ENCODE peak calls at places on chromosomes 16 and 17, in four cellular contexts. P is hepatocyte, B is A549, N is suprapubic skin. G is an unnamed sample.

GRCh38 chr17:1485748-1486376 is 6.6 kb downstream of the MYO1C start:
- DNase-seq in P (peak), B (peak), N (peak), G (peak)

GRCh38 chr16:56828641-56829040 is 36.4 kb upstream of the SLC12A3 start:
- DNase-seq in B (no peak), P (no peak), N (no peak), G (no peak)

GRCh38 chr17:36972186-36972686 is 23.5 kb downstream of the AATF start:
- DNase-seq in B (no peak), N (no peak), P (no peak), G (no peak)

GRCh38 chr16:74480150-74481029 is 59.1 kb upstream of the CLEC18B start:
- DNase-seq in B (peak), P (peak), N (peak), G (peak)

GRCh38 chr17:77889135-77889505 is 69.4 kb upstream of the TNRC6C start:
- DNase-seq in P (no peak), B (no peak), N (peak), G (no peak)

GRCh38 chr16:30069575-30070462 is 4.3 kb downstream of the ALDOA start:
- DNase-seq in B (no peak), P (no peak), N (no peak), G (no peak)

GRCh38 chr17:1009411-1010085 is 12.6 kb downstream of the TIMM22 start:
- DNase-seq in B (no peak), N (no peak), P (no peak), G (no peak)

GRCh38 chr17:75539969-75540729 is 14.7 kb downstream of the LLGL2 start:
- DNase-seq in N (no peak), B (no peak), P (no peak), G (no peak)

GRCh38 chr16:84794626-84795025 is 25.2 kb upstream of the CRISPLD2 start:
- DNase-seq in N (no peak), B (no peak), P (no peak), G (no peak)

GRCh38 chr16:66224636-66225035 is 141.9 kb upstream of the CDH5 start:
- DNase-seq in N (no peak), B (no peak), P (no peak), G (no peak)

GRCh38 chr16:30896890-30897730 is 696 bp downstream of the CTF1 start:
- DNase-seq in N (peak), B (peak), P (peak), G (peak)

GRCh38 chr16:86614699-86615098 is 36.4 kb downstream of the FOXL1 start:
- DNase-seq in P (no peak), B (no peak), N (no peak), G (no peak)

GRCh38 chr16:27547134-27547533 is 2.6 kb downstream of the GTF3C1 start:
- DNase-seq in N (no peak), B (no peak), P (peak), G (no peak)

GRCh38 chr17:13787636-13788035 is 185.9 kb upstream of the HS3ST3A1 start:
- DNase-seq in B (no peak), N (no peak), P (no peak), G (no peak)

GRCh38 chr17:75642221-75643032 is 9.2 kb downstream of the SMIM5 start:
- DNase-seq in B (no peak), P (no peak), N (no peak), G (no peak)

GRCh38 chr16:69848635-69849545 is 86.8 kb downstream of the WWP2 start:
- DNase-seq in B (no peak), P (peak), N (peak), G (peak)

GRCh38 chr17:45261577-45262515 is at the start of gene SPATA32:
- DNase-seq in N (no peak), P (peak), B (no peak), G (no peak)

GRCh38 chr17:45264988-45265387 is 3.1 kb upstream of the SPATA32 start:
- DNase-seq in B (no peak), P (no peak), N (peak), G (no peak)

GRCh38 chr17:45264430-45264829 is 2.5 kb upstream of the SPATA32 start:
- DNase-seq in N (peak), P (no peak), B (no peak), G (no peak)

GRCh38 chr17:45263477-45263860 is 1.6 kb upstream of the SPATA32 start:
- DNase-seq in P (no peak), N (peak), B (no peak), G (no peak)

DNA sequence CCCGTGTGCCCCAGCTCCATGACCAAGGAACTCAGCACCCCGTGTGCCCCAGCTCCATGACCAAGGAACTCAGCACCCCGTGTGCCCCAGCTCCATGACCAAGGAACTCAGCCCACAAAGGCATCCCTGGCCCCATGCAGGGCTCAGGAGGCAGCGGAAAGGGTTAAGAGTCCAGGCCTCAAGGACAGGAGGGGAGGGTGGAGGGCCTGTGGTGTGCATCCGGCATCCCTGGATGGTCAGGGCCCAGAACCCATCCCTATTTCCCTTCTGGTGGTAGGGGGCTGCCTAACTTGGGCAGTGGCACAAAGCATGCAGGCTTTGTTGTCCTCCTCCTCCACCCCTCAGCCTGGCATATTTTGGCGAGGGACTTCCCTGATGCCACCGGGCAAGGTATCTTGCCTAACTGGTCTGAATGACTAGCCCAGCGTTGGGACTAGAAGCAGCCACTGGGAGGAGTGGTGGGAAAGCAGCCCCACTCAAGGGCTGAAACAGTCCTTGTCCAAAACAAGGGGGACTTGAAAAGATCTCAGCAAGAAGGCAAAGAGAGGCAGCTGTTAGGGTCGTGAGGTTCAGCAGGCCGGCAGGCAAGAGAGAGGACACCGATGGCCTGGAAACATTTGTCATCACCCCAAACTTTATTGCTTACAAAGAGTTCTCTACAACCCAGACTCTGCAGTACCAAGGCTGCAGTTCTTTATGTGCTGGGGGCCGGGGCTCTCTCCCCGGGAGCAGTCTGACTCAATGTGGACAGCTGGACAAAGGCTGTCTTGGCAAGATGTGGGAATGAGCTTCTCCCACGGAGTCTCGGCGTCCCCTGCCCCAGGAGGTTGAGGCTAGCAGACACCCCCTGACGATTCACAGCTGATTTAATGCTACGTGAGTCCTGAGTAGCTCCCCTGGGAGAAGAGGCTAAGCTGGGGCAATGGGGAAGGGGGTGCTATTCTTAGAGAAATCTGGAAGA is 902 bp upstream of the SPATA32 start:
- DNase-seq in P (no peak), B (peak), N (peak), G (no peak)
- TF ChIP-seq CTCF in P (no peak), B (no peak), N (no peak), G (no peak)

GRCh38 chr17:4766199-4766598 is 5.5 kb upstream of the TM4SF5 start:
- DNase-seq in B (no peak), P (no peak), N (no peak), G (no peak)

GRCh38 chr17:4769628-4770027 is 2.1 kb upstream of the TM4SF5 start:
- DNase-seq in B (no peak), N (no peak), P (no peak), G (no peak)

GRCh38 chr17:4764612-4765011 is 7.1 kb upstream of the TM4SF5 start:
- DNase-seq in B (no peak), N (no peak), P (no peak), G (no peak)

GRCh38 chr17:4768281-4768680 is 3.4 kb upstream of the TM4SF5 start:
- DNase-seq in B (no peak), P (no peak), N (no peak), G (no peak)

DNA sequence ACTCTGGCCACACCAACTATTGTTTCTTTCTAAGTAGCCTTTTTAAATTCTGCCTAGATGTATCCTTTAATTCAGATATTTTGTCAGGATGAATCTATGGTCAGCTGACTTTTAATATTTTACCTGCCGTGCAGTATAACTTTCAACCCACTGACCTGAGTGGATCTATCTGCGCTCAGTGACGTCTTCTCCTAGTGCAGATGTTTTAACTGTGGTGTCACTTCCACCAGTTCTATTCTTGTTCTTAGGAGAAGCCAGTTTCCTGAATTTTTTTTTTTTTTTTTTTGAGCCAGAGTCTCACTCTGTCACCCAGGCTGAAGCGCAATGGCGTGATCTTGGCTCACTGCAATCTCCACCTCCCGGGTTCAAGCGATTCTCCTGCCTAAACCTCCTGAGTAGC is 5.0 kb upstream of the TM4SF5 start:
- DNase-seq in B (no peak), N (no peak), P (no peak), G (no peak)
- TF ChIP-seq CTCF in B (no peak), N (no peak), P (no peak), G (no peak)

DNA sequence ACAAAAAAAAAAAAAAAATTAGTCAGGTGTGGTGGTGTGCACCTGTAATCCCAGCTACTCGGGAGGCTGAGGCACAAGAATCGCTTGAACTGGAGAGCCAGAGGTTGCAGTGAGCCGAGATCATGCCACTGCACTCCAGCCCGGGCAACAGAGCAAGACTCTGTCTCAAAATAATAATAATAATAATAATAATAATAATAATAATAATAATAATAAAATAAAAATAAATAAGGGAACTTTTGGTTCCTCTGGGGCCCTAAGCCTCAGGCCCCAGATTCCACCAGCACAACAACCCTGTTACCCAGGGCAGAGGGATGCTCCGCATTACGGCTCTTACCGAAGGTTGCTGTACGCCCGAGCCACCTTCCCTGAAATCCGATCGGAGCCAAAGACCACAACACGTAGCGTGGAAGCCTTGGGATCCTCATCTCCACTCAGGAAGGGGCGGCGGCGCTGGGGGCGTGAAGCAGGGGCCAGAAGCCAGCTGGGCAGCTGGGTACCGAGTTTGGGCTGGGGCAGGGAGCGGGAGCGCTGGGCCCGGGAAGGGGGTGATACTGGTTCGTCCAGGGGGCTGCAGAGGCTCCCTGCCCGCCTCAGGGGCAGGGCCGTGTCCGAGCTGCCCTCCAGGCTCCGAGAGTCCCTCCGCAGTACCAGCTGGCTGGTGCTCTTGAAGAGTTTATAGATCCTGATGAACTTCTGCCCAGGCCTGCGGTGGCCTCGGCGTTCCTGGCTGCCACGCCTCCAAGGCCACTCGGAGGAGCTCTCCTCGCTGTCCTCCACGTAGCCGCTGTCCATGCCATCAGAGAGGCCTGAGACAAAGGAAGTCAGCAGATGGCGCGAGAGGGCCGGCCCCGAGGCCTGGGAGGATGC is 20.6 kb upstream of the PIK3R6 start:
- DNase-seq in P (peak), N (peak), B (peak), G (no peak)
- TF ChIP-seq CTCF in P (peak), N (no peak), B (peak), G (no peak)

GRCh38 chr17:38918129-38918913 is 7.1 kb upstream of the LASP1NB start:
- DNase-seq in B (no peak), N (no peak), P (no peak), G (no peak)
- TF ChIP-seq CTCF in B (peak), N (no peak), P (no peak), G (no peak)

DNA sequence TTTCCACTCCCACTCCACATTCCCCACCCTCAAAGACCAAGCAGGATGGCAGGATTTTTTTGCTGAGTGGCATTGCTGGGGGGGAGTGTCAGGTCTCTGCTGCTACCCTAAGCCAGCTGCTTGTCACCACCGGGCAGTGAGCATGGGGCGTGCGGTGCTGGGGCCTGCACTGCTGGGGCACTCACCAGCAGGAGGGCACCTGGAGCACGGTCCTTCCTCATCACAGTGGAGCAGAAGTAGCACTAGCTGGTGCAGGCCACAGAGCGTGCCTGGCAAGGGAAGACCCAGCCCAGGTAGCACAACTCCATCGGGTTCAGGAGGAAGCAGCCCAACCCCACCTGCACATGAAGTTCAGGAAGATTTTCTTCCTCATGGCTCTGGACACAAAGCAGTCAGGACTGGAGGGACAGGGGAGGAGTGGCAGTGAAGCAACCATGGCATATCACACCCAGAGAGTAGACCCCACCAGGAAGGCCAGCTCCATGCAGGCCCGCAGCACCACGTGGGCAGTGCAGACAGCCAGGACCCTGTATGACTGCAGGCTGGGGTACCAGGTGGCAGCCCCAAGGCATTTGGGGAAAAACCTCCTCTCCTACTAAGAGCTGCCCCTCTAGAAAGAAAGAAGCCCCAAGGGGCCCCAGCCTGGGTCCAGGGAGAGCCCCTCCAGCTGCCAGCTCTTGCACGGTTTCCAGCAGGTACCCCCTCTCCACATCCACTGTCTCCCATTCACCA is 16.8 kb upstream of the MYO18A start:
- DNase-seq in N (no peak), B (no peak), P (no peak), G (no peak)
- TF ChIP-seq CTCF in N (no peak), B (no peak), P (no peak), G (no peak)

DNA sequence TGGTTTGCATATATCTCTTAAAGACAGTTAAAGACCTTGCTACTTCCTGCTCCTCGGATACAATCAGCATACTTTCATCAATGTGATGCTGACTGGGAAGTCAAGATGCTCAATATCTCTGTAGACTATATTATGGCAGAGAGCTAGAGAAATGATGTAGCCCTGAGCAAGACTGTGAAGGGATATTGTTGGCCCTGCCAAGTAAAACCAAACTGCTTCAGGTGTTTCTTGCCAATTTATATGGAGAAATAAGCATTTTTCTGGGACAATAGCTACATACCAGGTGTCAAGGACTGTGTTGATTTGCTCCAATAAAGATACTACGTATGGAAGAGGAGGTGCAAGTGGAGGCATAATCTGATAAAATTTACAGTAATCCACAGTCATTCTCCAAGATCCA is 4.7 kb upstream of the EFCAB5 start:
- DNase-seq in N (no peak), P (no peak), B (no peak), G (no peak)
- TF ChIP-seq CTCF in N (no peak), P (no peak), B (no peak), G (no peak)

GRCh38 chr16:81732699-81733098 is 46.4 kb upstream of the PLCG2 start:
- DNase-seq in P (no peak), B (no peak), N (no peak), G (no peak)
- TF ChIP-seq CTCF in P (no peak), B (no peak), N (no peak), G (no peak)

GRCh38 chr16:64626771-64627170 is 495.1 kb downstream of the CDH11 start:
- DNase-seq in P (peak), B (no peak), N (no peak), G (no peak)

GRCh38 chr16:64627781-64628180 is 494.1 kb downstream of the CDH11 start:
- DNase-seq in B (no peak), N (no peak), P (no peak), G (no peak)

GRCh38 chr16:64629622-64630021 is 492.2 kb downstream of the CDH11 start:
- DNase-seq in N (no peak), P (no peak), B (no peak), G (no peak)

GRCh38 chr16:64621616-64622015 is 500.2 kb downstream of the CDH11 start:
- DNase-seq in B (no peak), P (no peak), N (no peak), G (no peak)

GRCh38 chr16:64627288-64627687 is 494.6 kb downstream of the CDH11 start:
- DNase-seq in P (no peak), B (no peak), N (no peak), G (no peak)
- TF ChIP-seq CTCF in P (no peak), B (no peak), N (no peak), G (no peak)

GRCh38 chr16:4359914-4360313 is 8.8 kb upstream of the PAM16 start:
- DNase-seq in B (no peak), P (no peak), N (no peak), G (no peak)

GRCh38 chr16:4358236-4358635 is 7.1 kb upstream of the PAM16 start:
- DNase-seq in P (no peak), N (no peak), B (no peak), G (no peak)

GRCh38 chr16:4360538-4361021 is 9.5 kb upstream of the PAM16 start:
- DNase-seq in N (no peak), P (no peak), B (peak), G (no peak)

GRCh38 chr16:4356820-4357219 is 5.7 kb upstream of the PAM16 start:
- DNase-seq in P (no peak), B (no peak), N (no peak), G (no peak)

DNA sequence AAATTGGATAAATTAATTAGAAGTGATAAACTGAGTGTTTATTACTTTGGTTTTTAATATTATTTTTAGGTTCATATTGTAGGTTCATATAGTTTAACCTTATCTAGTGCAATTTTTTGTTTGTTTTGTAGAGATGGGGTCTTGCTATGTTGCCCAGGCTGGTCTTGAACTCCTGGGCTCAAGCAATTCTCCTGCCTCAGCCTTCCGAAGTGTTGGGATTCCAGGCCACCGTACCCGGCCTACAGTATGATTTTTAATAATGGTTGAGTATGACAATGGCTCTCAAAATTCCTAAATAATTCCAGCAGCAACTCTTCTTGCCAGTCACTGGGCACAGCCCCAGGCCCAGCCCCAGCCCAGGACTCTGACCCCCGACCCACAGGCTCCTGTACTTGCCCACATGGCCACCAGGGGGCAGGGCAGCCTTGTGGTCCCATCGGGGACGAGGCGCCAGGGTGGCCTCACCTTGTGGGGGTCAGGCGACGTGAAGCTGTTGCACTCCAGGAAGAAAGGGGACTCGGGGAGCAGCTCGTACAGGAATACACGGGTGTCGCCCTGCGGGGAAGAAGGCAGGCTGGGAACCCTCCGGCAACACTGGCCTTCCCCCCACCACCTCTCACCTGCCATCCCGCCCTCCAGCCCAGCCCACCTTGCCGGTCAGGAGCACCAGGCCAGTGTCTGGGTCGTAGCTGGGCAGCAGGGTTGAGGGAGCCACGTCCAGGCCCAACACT is 7.9 kb upstream of the PAM16 start:
- DNase-seq in N (no peak), B (peak), P (peak), G (peak)
- TF ChIP-seq CTCF in N (peak), B (peak), P (peak), G (peak)

DNA sequence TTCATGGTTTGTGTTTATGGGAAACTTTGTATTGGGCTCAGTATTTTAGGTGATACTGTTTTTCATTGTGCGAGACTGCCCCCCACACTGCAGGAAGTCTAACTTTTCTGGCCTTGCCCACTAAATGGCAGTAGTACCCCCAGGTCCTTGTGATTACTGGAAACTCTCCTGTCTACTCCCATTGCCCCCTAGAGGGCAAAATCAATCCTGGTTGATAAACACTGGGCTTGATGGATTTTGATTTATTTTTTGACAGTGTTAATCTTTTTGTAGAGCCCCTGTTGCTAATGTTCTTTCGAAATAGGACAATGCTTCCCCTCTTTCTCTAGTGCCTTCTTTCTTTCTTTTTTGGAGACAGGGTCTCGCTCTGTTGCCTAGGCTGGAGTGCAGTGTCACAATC is 15.5 kb downstream of the METTL9 start:
- DNase-seq in N (no peak), P (no peak), B (no peak), G (no peak)
- TF ChIP-seq CTCF in N (no peak), P (no peak), B (no peak), G (no peak)